ENCODE peak calls at places on chromosomes 16 and 17, in nine cellular contexts. Q is GM12865; W is neural crest cell; C is stimulated activated CD4-positive, alpha-beta T cell treated with anti-CD3 and anti-CD28 coated beads, Interleukin-4, amount 100 ng/mL, for 1 hour; V is iPS-NIHi11; J is foreskin keratinocyte; B is endothelial cell; N is iris pigment epithelial cell; E is activated CD4-positive, alpha-beta T cell treated with anti-CD3 and anti-CD28 coated beads, Interleukin-2, amount 50 U/mL, for 1 hour. Y is an unnamed sample.

GRCh38 chr17:9643611-9644010 is 1.7 kb upstream of the USP43 start:
- DNase-seq in Q (no peak), W (no peak), C (no peak), V (no peak), J (no peak), B (no peak), N (peak; percentile 23), E (no peak), Y (no peak)

GRCh38 chr17:81731271-81731670 is 19.2 kb downstream of the SLC25A10 start:
- DNase-seq in Q (no peak), W (no peak), C (no peak), V (no peak), J (no peak), B (no peak), N (peak; percentile 86), E (no peak), Y (no peak)

GRCh38 chr16:79612207-79612606 is 11.7 kb upstream of the MAF start:
- DNase-seq in Q (no peak), W (no peak), C (no peak), V (no peak), J (no peak), B (no peak), N (no peak), E (no peak), Y (no peak)

GRCh38 chr17:69485901-69486643 is 71.6 kb downstream of the MAP2K6 start:
- DNase-seq in Q (peak; percentile 30), W (no peak), C (no peak), V (no peak), J (no peak), B (no peak), N (peak; percentile 60), E (no peak), Y (no peak)

GRCh38 chr16:88977845-88978607 is 1.0 kb upstream of the CBFA2T3 start:
- DNase-seq in Q (no peak), W (no peak), C (no peak), V (no peak), J (no peak), B (no peak), N (no peak), E (no peak), Y (no peak)

GRCh38 chr16:66447491-66447890 is 20.4 kb downstream of the BEAN1 start:
- DNase-seq in Q (no peak), W (no peak), C (no peak), V (no peak), J (no peak), B (no peak), N (no peak), E (no peak), Y (no peak)

GRCh38 chr17:49201481-49201927 is 8.9 kb downstream of the GNGT2 start:
- DNase-seq in Q (no peak), W (no peak), C (no peak), V (no peak), J (no peak), B (no peak), N (peak; percentile 55), E (no peak), Y (no peak)

GRCh38 chr16:55559233-55559632 is 7.3 kb upstream of the CAPNS2 start:
- DNase-seq in Q (no peak), W (no peak), C (no peak), V (no peak), J (no peak), B (no peak), N (peak; percentile 16), E (no peak), Y (no peak)

GRCh38 chr17:420479-421175 is 68.0 kb upstream of the RPH3AL start:
- DNase-seq in Q (no peak), W (no peak), C (no peak), V (no peak), J (no peak), B (no peak), N (no peak), E (no peak), Y (no peak)